ENCODE peak calls at places on chromosomes 6 and 20, in four cellular contexts. One of them, this sample, is unnamed.

GRCh38 chr6:30882764-30883475 is 1.4 kb upstream of the DDR1 start:
- DNase-seq in NAMALWA: peak; percentile 28
- DNase-seq in T-helper 9 cell: no peak
- DNase-seq in ACHN: no peak
- DNase-seq in this sample: no peak

GRCh38 chr20:64003970-64004725 is 23.2 kb downstream of the PRPF6 start:
- DNase-seq in NAMALWA: no peak
- DNase-seq in T-helper 9 cell: no peak
- DNase-seq in ACHN: no peak
- DNase-seq in this sample: no peak

GRCh38 chr6:84522135-84522535 is 242.3 kb downstream of the TBX18 start:
- DNase-seq in NAMALWA: no peak
- DNase-seq in T-helper 9 cell: no peak
- DNase-seq in ACHN: peak; percentile 22
- DNase-seq in this sample: no peak

GRCh38 chr6:17240803-17241500 is 40.2 kb upstream of the RBM24 start:
- DNase-seq in NAMALWA: peak; percentile 5
- DNase-seq in T-helper 9 cell: no peak
- DNase-seq in ACHN: no peak
- DNase-seq in this sample: no peak

GRCh38 chr6:64280569-64280968 is 645.0 kb downstream of the PHF3 start:
- DNase-seq in NAMALWA: peak; percentile 28
- DNase-seq in T-helper 9 cell: no peak
- DNase-seq in ACHN: peak; percentile 35
- DNase-seq in this sample: peak; percentile 27

GRCh38 chr6:137736048-137736846 is 130.8 kb upstream of the TNFAIP3 start:
- DNase-seq in NAMALWA: peak; percentile 66
- DNase-seq in T-helper 9 cell: no peak
- DNase-seq in ACHN: no peak
- DNase-seq in this sample: no peak

GRCh38 chr6:1562171-1562955 is 47.4 kb upstream of the FOXC1 start:
- DNase-seq in NAMALWA: no peak
- DNase-seq in T-helper 9 cell: no peak
- DNase-seq in ACHN: no peak
- DNase-seq in this sample: no peak

GRCh38 chr20:22430154-22430745 is 154.1 kb downstream of the FOXA2 start:
- DNase-seq in NAMALWA: no peak
- DNase-seq in T-helper 9 cell: no peak
- DNase-seq in ACHN: no peak
- DNase-seq in this sample: no peak

GRCh38 chr6:139161817-139162284 is 27.0 kb downstream of the HECA start:
- DNase-seq in NAMALWA: peak; percentile 58
- DNase-seq in T-helper 9 cell: peak; percentile 39
- DNase-seq in ACHN: no peak
- DNase-seq in this sample: no peak

GRCh38 chr6:109170333-109170732 is 75.0 kb downstream of the CEP57L1 start:
- DNase-seq in NAMALWA: no peak
- DNase-seq in T-helper 9 cell: no peak
- DNase-seq in ACHN: no peak
- DNase-seq in this sample: no peak

GRCh38 chr20:46213946-46214830 is 94.1 kb downstream of the CDH22 start:
- DNase-seq in NAMALWA: no peak
- DNase-seq in T-helper 9 cell: no peak
- DNase-seq in ACHN: no peak
- DNase-seq in this sample: no peak